ENCODE peak calls at places on chromosome 22, in four cellular contexts. U, F, V and R are unnamed samples.

GRCh38 chr22:50732681-50733080 is 5.3 kb upstream of the ACR start:
- DNase-seq in V (no peak), U (no peak), F (no peak), R (no peak)

GRCh38 chr22:48919187-48919590 is 908.5 kb downstream of the BRD1 start:
- DNase-seq in V (no peak), F (no peak), U (no peak), R (no peak)

GRCh38 chr22:19886605-19887250 is 32.1 kb upstream of the GNB1L start:
- DNase-seq in V (peak; percentile 25), U (peak; percentile 15), F (no peak), R (peak; percentile 19)

GRCh38 chr22:40482886-40483285 is 112.5 kb downstream of the SGSM3 start:
- DNase-seq in F (no peak), U (no peak), V (no peak), R (no peak)

GRCh38 chr22:41021655-41022454 is 70.5 kb upstream of the EP300 start:
- DNase-seq in U (peak; percentile 76), F (peak; percentile 51), V (peak; percentile 83), R (peak; percentile 18)

GRCh38 chr22:28742562-28742962 is 723 bp downstream of the HSCB start:
- DNase-seq in F (no peak), U (no peak), V (no peak), R (no peak)

GRCh38 chr22:36333632-36334031 is 54.1 kb downstream of the MYH9 start:
- DNase-seq in V (no peak), U (no peak), F (no peak), R (no peak)

GRCh38 chr22:43498856-43499253 is 87.0 kb downstream of the MPPED1 start:
- DNase-seq in V (no peak), F (no peak), U (no peak), R (no peak)

GRCh38 chr22:49968313-49968830 is 7.8 kb downstream of the PIM3 start:
- DNase-seq in U (peak; percentile 56), F (no peak), V (peak; percentile 28), R (no peak)

GRCh38 chr22:39306456-39307361 is 12.7 kb downstream of the RPL3 start:
- DNase-seq in V (no peak), F (no peak), U (no peak), R (no peak)

GRCh38 chr22:38653741-38654140 is 2.5 kb downstream of the FAM227A start:
- DNase-seq in V (no peak), U (no peak), F (no peak), R (no peak)

GRCh38 chr22:40524392-40525249 is 111.9 kb downstream of the MRTFA start:
- DNase-seq in V (no peak), F (no peak), U (no peak), R (no peak)

GRCh38 chr22:22156716-22157499 is 87.7 kb upstream of the VPREB1 start:
- DNase-seq in U (peak; percentile 46), V (no peak), F (peak; percentile 76), R (peak; percentile 57)

GRCh38 chr22:44389181-44389580 is 76.4 kb upstream of the SHISAL1 start:
- DNase-seq in F (no peak), U (no peak), V (peak; percentile 4), R (no peak)

GRCh38 chr22:24474221-24474620 is 20.9 kb upstream of the UPB1 start:
- DNase-seq in F (no peak), V (no peak), U (no peak), R (peak; percentile 48)

GRCh38 chr22:35873426-35873825 is 155.2 kb downstream of the RBFOX2 start:
- DNase-seq in F (no peak), V (no peak), U (no peak), R (no peak)

GRCh38 chr22:32164084-32164894 is 5.2 kb upstream of the C22orf42 start:
- DNase-seq in V (no peak), F (no peak), U (no peak), R (no peak)

GRCh38 chr22:17980638-17981051 is 43.7 kb downstream of the MICAL3 start:
- DNase-seq in V (peak; percentile 32), F (peak; percentile 63), U (no peak), R (no peak)

GRCh38 chr22:36891646-36892045 is 21.8 kb upstream of the CSF2RB start:
- DNase-seq in V (no peak), U (no peak), F (no peak), R (no peak)

GRCh38 chr22:47608421-47608820 is 846.0 kb downstream of the TBC1D22A start:
- DNase-seq in V (no peak), F (no peak), U (no peak), R (no peak)

GRCh38 chr22:44407404-44408226 is 90.4 kb downstream of the RTL6 start:
- DNase-seq in V (no peak), F (no peak), U (no peak), R (no peak)

GRCh38 chr22:46678785-46679700 is 58.9 kb downstream of the GRAMD4 start:
- DNase-seq in F (no peak), V (no peak), U (no peak), R (no peak)

GRCh38 chr22:30305519-30305905 is 16.2 kb upstream of the CASTOR1 start:
- DNase-seq in U (no peak), F (peak; percentile 72), V (peak; percentile 71), R (no peak)

GRCh38 chr22:20173246-20173645 is 22.4 kb upstream of the CCDC188 start:
- DNase-seq in U (no peak), V (no peak), F (no peak), R (no peak)

GRCh38 chr22:40499187-40499753 is 128.9 kb downstream of the SGSM3 start:
- DNase-seq in V (peak; percentile 18), F (no peak), U (no peak), R (peak; percentile 88)

GRCh38 chr22:49101225-49101624 is 726.4 kb downstream of the BRD1 start:
- DNase-seq in U (no peak), F (no peak), V (no peak), R (no peak)